ENCODE peak calls at places on chromosome 18, in four cellular contexts. V is A549, Z is adrenal gland, M is SW 1271. F is an unnamed sample.

GRCh38 chr18:24063121-24063731 is 48.7 kb downstream of the TTC39C start:
- DNase-seq in M (no peak), V (peak), Z (no peak), F (peak)

GRCh38 chr18:68428666-68429065 is 286.2 kb downstream of the TMX3 start:
- DNase-seq in V (no peak), M (no peak), Z (no peak), F (no peak)

GRCh38 chr18:50632895-50633515 is 73.1 kb downstream of the MAPK4 start:
- DNase-seq in Z (no peak), V (no peak), M (no peak), F (no peak)

GRCh38 chr18:48639772-48640432 is 101.1 kb downstream of the CTIF start:
- DNase-seq in Z (no peak), M (no peak), V (peak), F (no peak)

GRCh38 chr18:22191986-22192385 is 22.6 kb downstream of the GATA6 start:
- DNase-seq in Z (no peak), M (no peak), V (no peak), F (no peak)

GRCh38 chr18:38350141-38350540 is 784.5 kb upstream of the CELF4 start:
- DNase-seq in V (no peak), Z (no peak), M (no peak), F (no peak)

GRCh38 chr18:22173221-22173927 is 4.0 kb downstream of the GATA6 start:
- DNase-seq in Z (no peak), M (no peak), V (no peak), F (no peak)

GRCh38 chr18:80023173-80023572 is 11.1 kb upstream of the RBFA start:
- DNase-seq in Z (no peak), V (no peak), M (no peak), F (no peak)

GRCh38 chr18:4125246-4125938 is 329.7 kb downstream of the DLGAP1 start:
- DNase-seq in Z (no peak), M (no peak), V (no peak), F (no peak)

GRCh38 chr18:48987821-48988220 is 37.1 kb upstream of the SMAD7 start:
- DNase-seq in V (no peak), M (no peak), Z (no peak), F (peak)

GRCh38 chr18:77984178-77984577 is 734.5 kb downstream of the GALR1 start:
- DNase-seq in V (no peak), Z (no peak), M (no peak), F (no peak)

GRCh38 chr18:61702007-61702406 is 190.8 kb downstream of the RNF152 start:
- DNase-seq in M (no peak), V (no peak), Z (no peak), F (no peak)

GRCh38 chr18:830315-830901 is 18.4 kb upstream of the YES1 start:
- DNase-seq in V (no peak), M (no peak), Z (peak), F (no peak)